ENCODE peak calls at places on chromosomes 13 and 19, in six cellular contexts. T is mucosa of descending colon, W is SK-N-DZ, E is frontal cortex, P is astrocyte of the cerebellum, U is M059J. F is an unnamed sample.

GRCh38 chr19:51607077-51607476 is 23.1 kb downstream of the SIGLEC5 start:
- DNase-seq in U (no peak), T (peak; percentile 29), E (no peak), W (no peak), P (no peak), F (no peak)

GRCh38 chr13:79907527-79907926 is 426.6 kb downstream of the NDFIP2 start:
- DNase-seq in T (no peak), U (no peak), P (no peak), W (no peak), E (no peak), F (no peak)

GRCh38 chr13:26914624-26915023 is 154.0 kb upstream of the GPR12 start:
- DNase-seq in T (no peak), U (peak; percentile 65), P (no peak), E (no peak), W (no peak), F (no peak)

GRCh38 chr13:27182844-27183497 is 11.4 kb upstream of the USP12 start:
- DNase-seq in W (peak; percentile 19), T (peak; percentile 21), E (no peak), U (peak; percentile 97), P (peak; percentile 28), F (no peak)

GRCh38 chr13:107864543-107865460 is 350.5 kb downstream of the LIG4 start:
- DNase-seq in W (peak; percentile 65), E (peak; percentile 31), T (peak; percentile 39), U (peak; percentile 19), P (peak; percentile 79), F (no peak)

GRCh38 chr19:50268501-50268900 is 60.7 kb downstream of the KCNC3 start:
- DNase-seq in P (no peak), E (no peak), U (no peak), W (no peak), T (no peak), F (no peak)

GRCh38 chr13:22648325-22648758 is 532.4 kb upstream of the SGCG start:
- DNase-seq in U (no peak), T (no peak), P (no peak), W (peak; percentile 4), E (no peak), F (no peak)

GRCh38 chr19:16441661-16442071 is 30.1 kb downstream of the EPS15L1 start:
- DNase-seq in E (no peak), U (peak; percentile 15), T (peak; percentile 34), W (no peak), P (no peak), F (no peak)

GRCh38 chr19:4352701-4353121 is 9.3 kb downstream of the MPND start:
- DNase-seq in T (peak; percentile 53), U (peak; percentile 53), E (no peak), P (peak; percentile 63), W (peak; percentile 60), F (peak; percentile 76)

GRCh38 chr19:49533551-49534488 is 6.0 kb downstream of the RCN3 start:
- DNase-seq in E (peak; percentile 64), P (no peak), U (peak; percentile 61), W (peak; percentile 54), T (peak; percentile 69), F (peak; percentile 90)

GRCh38 chr19:18434411-18435184 is 3.3 kb downstream of the ISYNA1 start:
- DNase-seq in W (no peak), E (no peak), T (no peak), U (no peak), P (no peak), F (no peak)

GRCh38 chr19:4581381-4582111 is 22.1 kb upstream of the SEMA6B start:
- DNase-seq in E (peak; percentile 73), U (peak; percentile 30), T (no peak), W (no peak), P (no peak), F (no peak)

GRCh38 chr13:112325941-112326645 is 50.1 kb upstream of the SPACA7 start:
- DNase-seq in U (peak; percentile 5), P (no peak), W (no peak), E (no peak), T (no peak), F (no peak)

GRCh38 chr19:49567722-49568454 is 12.5 kb downstream of the NOSIP start:
- DNase-seq in W (no peak), P (no peak), T (peak; percentile 72), E (no peak), U (no peak), F (no peak)

GRCh38 chr13:112938680-112939079 is 30.3 kb upstream of the MCF2L start:
- DNase-seq in U (no peak), T (no peak), W (no peak), E (no peak), P (no peak), F (no peak)

GRCh38 chr19:55452381-55453325 is 8.8 kb downstream of the ISOC2 start:
- DNase-seq in T (peak; percentile 56), U (peak; percentile 49), E (peak; percentile 96), W (peak; percentile 89), P (no peak), F (no peak)

GRCh38 chr19:56839665-56840451 is 668 bp downstream of the PEG3 start:
- DNase-seq in W (peak; percentile 98), P (peak; percentile 65), T (peak; percentile 61), E (peak; percentile 82), U (peak; percentile 94), F (no peak)

GRCh38 chr19:14565298-14565679 is 6.6 kb downstream of the NDUFB7 start:
- DNase-seq in P (no peak), W (no peak), E (peak; percentile 27), T (no peak), U (no peak), F (no peak)

GRCh38 chr13:43087960-43088580 is 64.7 kb downstream of the DNAJC15 start:
- DNase-seq in U (no peak), E (no peak), W (no peak), P (no peak), T (no peak), F (no peak)

GRCh38 chr13:20099319-20099718 is 61.5 kb downstream of the GJA3 start:
- DNase-seq in T (no peak), U (no peak), W (no peak), P (no peak), E (no peak), F (no peak)